ENCODE peak calls at places on chromosomes 7 and 10, in six cellular contexts. D, C, J, R, Q and Z are unnamed samples.
A peak's percentile ranks its signal among the peaks of the same experiment; 100 is the strongest.

GRCh38 chr10:125982256-125982948 is 86.0 kb downstream of the FANK1 start:
- DNase-seq in D (peak; percentile 74), C (peak; percentile 80), J (peak; percentile 72), R (peak; percentile 82), Q (no peak), Z (peak; percentile 51)

GRCh38 chr10:16521311-16522016 is at the start of gene C1QL3:
- DNase-seq in D (peak; percentile 21), C (peak; percentile 55), J (no peak), R (peak; percentile 30), Q (peak; percentile 60), Z (peak; percentile 51)

GRCh38 chr10:28036587-28036986 is 37.7 kb upstream of the ODAD2 start:
- DNase-seq in D (peak; percentile 80), C (no peak), J (no peak), R (peak; percentile 13), Q (no peak), Z (no peak)

GRCh38 chr7:55078465-55079372 is 59.9 kb downstream of the EGFR start:
- DNase-seq in D (no peak), C (peak; percentile 54), J (no peak), R (no peak), Q (peak; percentile 57), Z (peak; percentile 72)

GRCh38 chr10:127909716-127910463 is 3.0 kb downstream of the PTPRE start:
- DNase-seq in D (no peak), C (no peak), J (no peak), R (peak; percentile 29), Q (no peak), Z (peak; percentile 10)

GRCh38 chr7:43637114-43637806 is 54.4 kb downstream of the STK17A start:
- DNase-seq in D (peak; percentile 73), C (no peak), J (no peak), R (peak; percentile 62), Q (no peak), Z (no peak)

GRCh38 chr10:14820010-14820774 is 17.6 kb downstream of the CDNF start:
- DNase-seq in D (peak; percentile 95), C (peak; percentile 44), J (no peak), R (peak; percentile 43), Q (no peak), Z (no peak)

GRCh38 chr7:44615149-44615611 is 8.8 kb downstream of the OGDH start:
- DNase-seq in D (peak; percentile 48), C (peak; percentile 78), J (no peak), R (peak; percentile 54), Q (no peak), Z (no peak)

GRCh38 chr10:78236416-78237015 is 202.9 kb downstream of the RPS24 start:
- DNase-seq in D (no peak), C (no peak), J (no peak), R (no peak), Q (no peak), Z (no peak)
- H2BK15ac ChIP-seq in D (no peak overlapping the region), C (no peak overlapping the region), J (no peak overlapping the region), R (no peak overlapping the region), Q (no peak overlapping the region), Z (no peak overlapping the region)

GRCh38 chr10:48391994-48392393 is 85.5 kb downstream of the MAPK8 start:
- DNase-seq in D (no peak), C (no peak), J (no peak), R (no peak), Q (no peak), Z (no peak)
- H2BK15ac ChIP-seq in D (peak overlapping the region; percentile 19), C (no peak overlapping the region), J (no peak overlapping the region), R (no peak overlapping the region), Q (no peak overlapping the region), Z (no peak overlapping the region)

DNA sequence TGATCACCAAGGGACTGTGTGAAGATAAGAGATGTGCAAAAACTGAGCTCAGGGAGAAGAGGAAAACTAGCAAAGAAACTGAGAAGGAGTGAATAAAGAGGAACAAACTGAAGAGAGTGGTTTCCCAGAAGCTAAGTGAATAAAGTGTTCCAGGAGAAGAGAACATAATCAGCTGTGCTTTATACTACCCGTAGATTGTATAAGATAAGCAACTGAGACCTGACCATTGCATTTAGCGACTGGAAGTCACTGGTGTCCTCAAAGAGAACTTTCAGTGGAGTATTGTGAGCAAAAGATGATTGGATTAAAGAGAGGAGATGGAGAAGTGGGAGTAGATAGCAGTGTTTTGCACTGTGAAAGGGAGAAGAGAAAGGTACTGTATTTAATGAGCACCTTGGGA is 14.6 kb downstream of the PHTF2 start:
- DNase-seq in D (no peak), C (no peak), J (no peak), R (no peak), Q (no peak), Z (no peak)
- H2BK15ac ChIP-seq in D (peak overlapping the region; percentile 50), C (no peak overlapping the region), J (no peak overlapping the region), R (no peak overlapping the region), Q (no peak overlapping the region), Z (no peak overlapping the region)

DNA sequence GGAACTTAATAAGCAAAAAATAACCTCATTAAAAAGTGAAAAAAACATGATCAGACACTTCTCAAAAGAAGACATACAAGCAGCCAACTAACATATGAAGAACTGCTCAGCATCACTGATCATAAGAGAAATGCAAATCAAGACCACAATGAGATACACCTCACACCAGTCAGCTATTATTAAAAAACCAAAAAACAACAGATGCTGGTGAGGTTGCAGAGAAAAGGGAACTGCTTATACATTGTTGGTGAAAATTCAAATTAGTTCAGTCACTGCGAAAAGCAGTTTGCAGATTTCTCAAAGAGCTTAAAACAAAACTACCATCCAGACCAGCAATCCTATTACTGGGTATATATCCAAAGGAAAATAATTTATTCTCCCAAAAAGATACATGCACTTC is 513.3 kb downstream of the MDFIC start:
- DNase-seq in D (no peak), C (no peak), J (no peak), R (no peak), Q (no peak), Z (no peak)
- H2BK15ac ChIP-seq in D (no peak overlapping the region), C (no peak overlapping the region), J (no peak overlapping the region), R (no peak overlapping the region), Q (no peak overlapping the region), Z (no peak overlapping the region)